ENCODE peak calls at places on chromosomes 6 and 20, in seven cellular contexts. A is retinal pigment epithelial cell; R is naive thymus-derived CD4-positive, alpha-beta T cell; L is HL-60; M is CD8-positive, alpha-beta T cell; Z is heart right ventricle; Y is mesendoderm. X is an unnamed sample.

GRCh38 chr6:119308994-119309657 is 40.4 kb downstream of the MAN1A1 start:
- DNase-seq in R (no peak), A (no peak), M (no peak), L (no peak), Y (no peak), Z (no peak), X (no peak)

GRCh38 chr20:5797843-5798462 is 47.8 kb downstream of the SHLD1 start:
- DNase-seq in Y (no peak), M (no peak), A (no peak), L (peak; percentile 43), Z (peak; percentile 28), R (no peak), X (no peak)

GRCh38 chr6:118252474-118252873 is 295.6 kb upstream of the PLN start:
- DNase-seq in Y (no peak), L (no peak), Z (no peak), M (no peak), A (no peak), R (no peak), X (no peak)

GRCh38 chr20:32203556-32204484 is 3.7 kb downstream of the PLAGL2 start:
- DNase-seq in M (no peak), A (no peak), Y (no peak), L (no peak), R (no peak), Z (no peak), X (no peak)

GRCh38 chr6:163679753-163680152 is 265.2 kb downstream of the QKI start:
- DNase-seq in R (no peak), L (no peak), Z (no peak), M (no peak), A (peak; percentile 47), Y (no peak), X (no peak)

GRCh38 chr6:145882121-145882531 is 67.5 kb upstream of the FBXO30 start:
- DNase-seq in A (no peak), L (no peak), R (no peak), Y (no peak), M (no peak), Z (no peak), X (no peak)

GRCh38 chr20:32071395-32072167 is 19.5 kb downstream of the HCK start:
- DNase-seq in M (no peak), Y (no peak), L (no peak), Z (no peak), R (no peak), A (no peak), X (no peak)

GRCh38 chr6:106975699-106976032 is 1.1 kb upstream of the CD24 start:
- DNase-seq in L (no peak), M (no peak), Z (no peak), R (no peak), A (no peak), Y (peak; percentile 64), X (no peak)

GRCh38 chr20:18728165-18728866 is 85.3 kb upstream of the SCP2D1 start:
- DNase-seq in M (no peak), A (no peak), L (no peak), Z (no peak), R (no peak), Y (no peak), X (no peak)

GRCh38 chr20:46894579-46894958 is at the start of gene EYA2:
- DNase-seq in M (no peak), L (no peak), R (no peak), Y (peak; percentile 29), Z (peak; percentile 19), A (no peak), X (no peak)

GRCh38 chr6:163751032-163751525 is 336.6 kb downstream of the QKI start:
- DNase-seq in A (peak; percentile 19), R (no peak), L (no peak), Y (no peak), Z (no peak), M (peak; percentile 19), X (no peak)

GRCh38 chr20:46635514-46636091 is 15.7 kb downstream of the SLC13A3 start:
- DNase-seq in L (no peak), R (no peak), A (no peak), Y (peak; percentile 19), M (no peak), Z (no peak), X (no peak)

GRCh38 chr6:69337301-69337700 is 459.5 kb downstream of the LMBRD1 start:
- DNase-seq in M (no peak), Y (no peak), L (no peak), A (no peak), R (no peak), Z (no peak), X (no peak)

GRCh38 chr20:33862709-33863403 is 51.7 kb downstream of the CHMP4B start:
- DNase-seq in R (peak; percentile 24), A (peak; percentile 24), M (peak; percentile 43), L (peak; percentile 25), Z (peak; percentile 46), Y (peak; percentile 94), X (no peak)

GRCh38 chr6:1131285-1132079 is 180.4 kb upstream of the FOXQ1 start:
- DNase-seq in M (no peak), A (peak; percentile 99), R (no peak), L (no peak), Z (no peak), Y (no peak), X (no peak)

GRCh38 chr6:53294095-53294494 is 54.7 kb downstream of the ELOVL5 start:
- DNase-seq in A (no peak), Y (peak; percentile 68), Z (no peak), R (no peak), L (no peak), M (peak; percentile 45), X (no peak)

GRCh38 chr20:37007898-37008649 is 56.6 kb upstream of the SAMHD1 start:
- DNase-seq in Y (peak; percentile 7), M (peak; percentile 35), Z (no peak), A (peak; percentile 2), L (peak; percentile 21), R (peak; percentile 76), X (no peak)
- H3K4me3 ChIP-seq in Y (no peak overlapping the region), M (no peak overlapping the region), Z (no peak overlapping the region), A (no peak overlapping the region), L (no peak overlapping the region), R (no peak overlapping the region), X (no peak overlapping the region)

DNA sequence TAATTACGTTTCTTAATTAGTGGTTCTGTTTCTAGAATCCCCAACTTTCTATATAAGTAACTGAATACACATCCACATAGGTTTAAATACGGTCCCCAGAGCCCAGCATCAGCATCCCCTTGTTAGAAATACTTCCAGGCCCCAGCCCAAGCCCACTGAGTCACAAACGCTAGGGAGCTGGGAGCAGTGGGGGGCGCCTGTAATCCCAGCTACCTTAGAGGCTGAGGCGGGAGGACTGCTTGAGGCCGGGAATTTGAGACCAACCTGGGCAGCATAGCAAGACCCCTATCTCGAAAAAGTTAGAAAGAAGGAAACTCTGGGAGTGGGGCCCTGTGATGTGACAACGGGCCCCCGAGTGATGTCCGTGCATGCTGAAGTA is 1.3 kb upstream of the PPP1R3G start:
- DNase-seq in R (no peak), M (no peak), L (no peak), A (no peak), Z (no peak), Y (no peak), X (no peak)
- H3K4me3 ChIP-seq in R (no peak overlapping the region), M (no peak overlapping the region), L (no peak overlapping the region), A (no peak overlapping the region), Z (peak overlapping the region; percentile 68), Y (no peak overlapping the region), X (no peak overlapping the region)

GRCh38 chr6:32975886-32976285 is 7.5 kb downstream of the BRD2 start:
- DNase-seq in A (no peak), L (no peak), R (no peak), Z (no peak), Y (no peak), M (no peak), X (no peak)

GRCh38 chr6:32974541-32975308 is 6.3 kb downstream of the BRD2 start:
- DNase-seq in A (no peak), Z (no peak), R (no peak), Y (no peak), M (no peak), L (no peak), X (no peak)

GRCh38 chr6:32977272-32977952 is 9.0 kb downstream of the BRD2 start:
- DNase-seq in A (no peak), L (no peak), M (no peak), Z (no peak), Y (no peak), R (no peak), X (no peak)

GRCh38 chr6:32977953-32978324 is 9.5 kb downstream of the BRD2 start:
- DNase-seq in Z (no peak), A (no peak), L (no peak), R (no peak), M (no peak), Y (no peak), X (no peak)

GRCh38 chr6:32976334-32977069 is 8.1 kb downstream of the BRD2 start:
- DNase-seq in Z (no peak), Y (no peak), M (no peak), R (no peak), A (no peak), L (no peak), X (no peak)
- H3K4me3 ChIP-seq in Z (peak overlapping the region; percentile 98), Y (no peak overlapping the region), M (no peak overlapping the region), R (no peak overlapping the region), A (peak overlapping the region; percentile 6), L (no peak overlapping the region), X (no peak overlapping the region)

GRCh38 chr20:57092112-57092899 is 174.1 kb downstream of the BMP7 start:
- DNase-seq in L (peak; percentile 64), Y (peak; percentile 69), R (peak; percentile 47), Z (peak; percentile 65), A (no peak), M (peak; percentile 43), X (no peak)

GRCh38 chr20:57091748-57092111 is 174.7 kb downstream of the BMP7 start:
- DNase-seq in L (no peak), M (no peak), Z (no peak), A (no peak), Y (no peak), R (no peak), X (no peak)

GRCh38 chr20:57092900-57093238 is 173.6 kb downstream of the BMP7 start:
- DNase-seq in L (no peak), R (no peak), A (no peak), M (no peak), Y (no peak), Z (no peak), X (no peak)

GRCh38 chr20:57089701-57090144 is 176.7 kb downstream of the BMP7 start:
- DNase-seq in A (no peak), Y (peak; percentile 74), M (peak; percentile 57), L (peak; percentile 68), R (peak; percentile 24), Z (peak; percentile 73), X (peak; percentile 10)

DNA sequence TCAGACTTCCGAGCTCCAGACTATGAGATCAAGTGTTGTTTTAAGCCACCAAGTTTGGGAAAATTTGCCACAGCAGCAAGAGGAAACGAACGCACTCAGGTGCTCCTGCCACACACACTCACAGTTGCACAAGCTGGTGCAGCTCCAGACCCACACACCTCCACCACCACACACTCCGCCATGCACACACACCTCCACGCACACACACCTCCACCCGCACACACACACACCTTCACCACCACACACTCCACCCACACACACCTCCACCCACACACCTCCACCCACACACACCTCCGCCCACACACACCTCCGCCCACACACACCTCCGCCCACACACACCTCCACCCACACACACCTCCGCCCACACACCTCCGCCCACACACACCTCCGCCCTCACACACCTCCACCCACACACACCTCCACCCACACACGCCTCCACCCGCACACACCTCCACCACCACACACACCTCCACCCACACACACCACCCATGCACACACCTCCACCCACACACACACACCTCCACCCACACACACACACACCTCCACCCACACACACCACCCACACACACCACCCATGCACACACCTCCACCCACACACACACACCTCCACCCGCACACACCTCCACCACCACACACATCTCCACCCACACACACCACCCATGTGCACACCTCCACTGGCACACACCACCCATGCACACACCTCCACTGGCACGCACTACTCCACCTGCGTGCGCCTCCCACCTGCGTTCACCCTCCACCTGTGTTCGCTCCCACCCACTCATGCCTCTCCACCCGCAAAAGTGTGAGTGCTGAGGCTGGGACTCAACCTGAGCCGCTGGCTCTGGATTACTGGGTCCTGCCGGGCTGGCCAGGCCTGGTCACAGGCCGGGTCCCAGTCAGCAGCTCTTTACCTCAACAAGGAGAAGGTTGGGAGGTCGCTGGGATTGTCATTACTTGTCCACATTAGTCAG is 175.6 kb downstream of the BMP7 start:
- DNase-seq in R (no peak), L (no peak), A (no peak), Y (no peak), M (no peak), Z (no peak), X (no peak)
- H3K4me3 ChIP-seq in R (no peak overlapping the region), L (no peak overlapping the region), A (no peak overlapping the region), Y (no peak overlapping the region), M (no peak overlapping the region), Z (no peak overlapping the region), X (no peak overlapping the region)